ENCODE peak calls at places on chromosomes 16 and 17, in five cellular contexts. One of them, this sample, is unnamed.

GRCh38 chr16:82011199-82011641 is at the start of gene SDR42E1:
- DNase-seq in epithelial cell of esophagus: peak; percentile 86
- DNase-seq in ELF-1: no peak
- DNase-seq in B cell: peak; percentile 78
- DNase-seq in caudate nucleus: no peak
- DNase-seq in this sample: no peak

GRCh38 chr17:57331423-57331822 is 75.1 kb downstream of the MSI2 start:
- DNase-seq in epithelial cell of esophagus: no peak
- DNase-seq in ELF-1: no peak
- DNase-seq in B cell: no peak
- DNase-seq in caudate nucleus: no peak
- DNase-seq in this sample: no peak

GRCh38 chr17:82215095-82215971 is 2.7 kb upstream of the CCDC57 start:
- DNase-seq in epithelial cell of esophagus: no peak
- DNase-seq in ELF-1: no peak
- DNase-seq in B cell: no peak
- DNase-seq in caudate nucleus: no peak
- DNase-seq in this sample: peak; percentile 28

GRCh38 chr16:11556945-11557720 is 29.6 kb downstream of the LITAF start:
- DNase-seq in epithelial cell of esophagus: no peak
- DNase-seq in ELF-1: no peak
- DNase-seq in B cell: no peak
- DNase-seq in caudate nucleus: no peak
- DNase-seq in this sample: no peak

GRCh38 chr17:60416368-60416925 is 5.8 kb upstream of the CHCT1 start:
- DNase-seq in epithelial cell of esophagus: no peak
- DNase-seq in ELF-1: no peak
- DNase-seq in B cell: no peak
- DNase-seq in caudate nucleus: peak; percentile 7
- DNase-seq in this sample: peak; percentile 63

GRCh38 chr16:68093816-68094613 is 8.8 kb downstream of the NFATC3 start:
- DNase-seq in epithelial cell of esophagus: peak; percentile 31
- DNase-seq in ELF-1: no peak
- DNase-seq in B cell: no peak
- DNase-seq in caudate nucleus: no peak
- DNase-seq in this sample: no peak

GRCh38 chr17:73628642-73629552 is 15.3 kb downstream of the SDK2 start:
- DNase-seq in epithelial cell of esophagus: peak; percentile 68
- DNase-seq in ELF-1: peak; percentile 53
- DNase-seq in B cell: no peak
- DNase-seq in caudate nucleus: no peak
- DNase-seq in this sample: no peak

GRCh38 chr16:77723108-77723514 is 797 bp downstream of the NUDT7 start:
- DNase-seq in epithelial cell of esophagus: no peak
- DNase-seq in ELF-1: no peak
- DNase-seq in B cell: no peak
- DNase-seq in caudate nucleus: no peak
- DNase-seq in this sample: no peak

GRCh38 chr16:78744796-78745464 is 645.5 kb downstream of the WWOX start:
- DNase-seq in epithelial cell of esophagus: peak; percentile 9
- DNase-seq in ELF-1: no peak
- DNase-seq in B cell: no peak
- DNase-seq in caudate nucleus: no peak
- DNase-seq in this sample: no peak

GRCh38 chr17:54945671-54946070 is 22.8 kb downstream of the COX11 start:
- DNase-seq in epithelial cell of esophagus: no peak
- DNase-seq in ELF-1: no peak
- DNase-seq in B cell: no peak
- DNase-seq in caudate nucleus: no peak
- DNase-seq in this sample: no peak

GRCh38 chr16:75432828-75433731 is at the start of gene CFDP1:
- DNase-seq in epithelial cell of esophagus: peak; percentile 94
- DNase-seq in ELF-1: peak; percentile 97
- DNase-seq in B cell: peak; percentile 96
- DNase-seq in caudate nucleus: peak; percentile 96
- DNase-seq in this sample: peak; percentile 93

GRCh38 chr16:27449434-27450188 is 47.6 kb downstream of the IL21R start:
- DNase-seq in epithelial cell of esophagus: no peak
- DNase-seq in ELF-1: no peak
- DNase-seq in B cell: peak; percentile 90
- DNase-seq in caudate nucleus: no peak
- DNase-seq in this sample: no peak

GRCh38 chr17:71286625-71287024 is 834.2 kb upstream of the SOX9 start:
- DNase-seq in epithelial cell of esophagus: no peak
- DNase-seq in ELF-1: no peak
- DNase-seq in B cell: no peak
- DNase-seq in caudate nucleus: no peak
- DNase-seq in this sample: no peak

GRCh38 chr16:75264531-75264998 is 13.1 kb upstream of the BCAR1 start:
- DNase-seq in epithelial cell of esophagus: no peak
- DNase-seq in ELF-1: no peak
- DNase-seq in B cell: no peak
- DNase-seq in caudate nucleus: peak; percentile 55
- DNase-seq in this sample: peak; percentile 50

GRCh38 chr17:13337864-13338371 is 263.8 kb downstream of the HS3ST3A1 start:
- DNase-seq in epithelial cell of esophagus: peak; percentile 52
- DNase-seq in ELF-1: peak; percentile 30
- DNase-seq in B cell: no peak
- DNase-seq in caudate nucleus: no peak
- DNase-seq in this sample: no peak

GRCh38 chr17:38667099-38667786 is 7.5 kb downstream of the EPOP start:
- DNase-seq in epithelial cell of esophagus: peak; percentile 71
- DNase-seq in ELF-1: peak; percentile 85
- DNase-seq in B cell: peak; percentile 69
- DNase-seq in caudate nucleus: peak; percentile 50
- DNase-seq in this sample: peak; percentile 75

GRCh38 chr17:30332057-30332542 is 1.8 kb downstream of the TMIGD1 start:
- DNase-seq in epithelial cell of esophagus: peak; percentile 63
- DNase-seq in ELF-1: no peak
- DNase-seq in B cell: no peak
- DNase-seq in caudate nucleus: no peak
- DNase-seq in this sample: no peak

GRCh38 chr17:37481001-37481665 is 8.6 kb upstream of the DUSP14 start:
- DNase-seq in epithelial cell of esophagus: peak; percentile 88
- DNase-seq in ELF-1: no peak
- DNase-seq in B cell: no peak
- DNase-seq in caudate nucleus: no peak
- DNase-seq in this sample: no peak

GRCh38 chr16:74896389-74897370 is 88.2 kb downstream of the WDR59 start:
- DNase-seq in epithelial cell of esophagus: peak; percentile 87
- DNase-seq in ELF-1: no peak
- DNase-seq in B cell: no peak
- DNase-seq in caudate nucleus: no peak
- DNase-seq in this sample: peak; percentile 16

GRCh38 chr16:49622421-49623402 is 233.2 kb downstream of the ZNF423 start:
- DNase-seq in epithelial cell of esophagus: no peak
- DNase-seq in ELF-1: no peak
- DNase-seq in B cell: no peak
- DNase-seq in caudate nucleus: no peak
- DNase-seq in this sample: no peak

GRCh38 chr17:11558681-11559234 is 39.5 kb upstream of the DNAH9 start:
- DNase-seq in epithelial cell of esophagus: no peak
- DNase-seq in ELF-1: no peak
- DNase-seq in B cell: no peak
- DNase-seq in caudate nucleus: no peak
- DNase-seq in this sample: no peak

GRCh38 chr17:39543669-39544068 is 64.1 kb downstream of the NEUROD2 start:
- DNase-seq in epithelial cell of esophagus: no peak
- DNase-seq in ELF-1: no peak
- DNase-seq in B cell: no peak
- DNase-seq in caudate nucleus: no peak
- DNase-seq in this sample: no peak

GRCh38 chr17:27315796-27316465 is 22.0 kb downstream of the WSB1 start:
- DNase-seq in epithelial cell of esophagus: no peak
- DNase-seq in ELF-1: no peak
- DNase-seq in B cell: no peak
- DNase-seq in caudate nucleus: no peak
- DNase-seq in this sample: no peak

GRCh38 chr16:57699481-57699880 is 4.9 kb downstream of the DRC7 start:
- DNase-seq in epithelial cell of esophagus: no peak
- DNase-seq in ELF-1: peak; percentile 21
- DNase-seq in B cell: no peak
- DNase-seq in caudate nucleus: no peak
- DNase-seq in this sample: no peak

GRCh38 chr16:56743840-56744239 is 13.9 kb downstream of the NUP93 start:
- DNase-seq in epithelial cell of esophagus: peak; percentile 38
- DNase-seq in ELF-1: peak; percentile 67
- DNase-seq in B cell: no peak
- DNase-seq in caudate nucleus: no peak
- DNase-seq in this sample: no peak

GRCh38 chr17:58084317-58084981 is 1.2 kb downstream of the DYNLL2 start:
- DNase-seq in epithelial cell of esophagus: peak; percentile 59
- DNase-seq in ELF-1: peak; percentile 88
- DNase-seq in B cell: no peak
- DNase-seq in caudate nucleus: no peak
- DNase-seq in this sample: no peak

GRCh38 chr16:12098429-12099310 is 122.1 kb downstream of the SNX29 start:
- DNase-seq in epithelial cell of esophagus: no peak
- DNase-seq in ELF-1: no peak
- DNase-seq in B cell: no peak
- DNase-seq in caudate nucleus: no peak
- DNase-seq in this sample: no peak

GRCh38 chr17:75250009-75250471 is 11.4 kb downstream of the GGA3 start:
- DNase-seq in epithelial cell of esophagus: peak; percentile 70
- DNase-seq in ELF-1: peak; percentile 37
- DNase-seq in B cell: peak; percentile 54
- DNase-seq in caudate nucleus: peak; percentile 66
- DNase-seq in this sample: no peak

GRCh38 chr17:37479025-37479424 is 10.7 kb upstream of the DUSP14 start:
- DNase-seq in epithelial cell of esophagus: no peak
- DNase-seq in ELF-1: no peak
- DNase-seq in B cell: no peak
- DNase-seq in caudate nucleus: no peak
- DNase-seq in this sample: no peak

GRCh38 chr17:12765544-12765943 is 23.8 kb upstream of the ARHGAP44 start:
- DNase-seq in epithelial cell of esophagus: peak; percentile 78
- DNase-seq in ELF-1: no peak
- DNase-seq in B cell: no peak
- DNase-seq in caudate nucleus: peak; percentile 5
- DNase-seq in this sample: peak; percentile 37

This sample was measured in frontal cortex.